ENCODE peak calls at places on chromosomes 6 and 20, in eight cellular contexts. One of them, this sample, is unnamed.

GRCh38 chr6:48765352-48765961 is 654.5 kb upstream of the PTCHD4 start:
- DNase-seq in adipocyte: peak; percentile 91
- DNase-seq in H9: peak; percentile 44
- DNase-seq in NT2/D1: peak; percentile 25
- DNase-seq in IMR-90: peak; percentile 76
- DNase-seq in fibroblast of lung: peak; percentile 61
- DNase-seq in keratinocyte: no peak
- DNase-seq in H1: peak; percentile 25
- DNase-seq in this sample: peak; percentile 21

GRCh38 chr6:13624871-13625288 is 9.7 kb downstream of the NOL7 start:
- DNase-seq in adipocyte: peak; percentile 33
- DNase-seq in H9: peak; percentile 62
- DNase-seq in NT2/D1: peak; percentile 44
- DNase-seq in IMR-90: peak; percentile 44
- DNase-seq in fibroblast of lung: peak; percentile 34
- DNase-seq in keratinocyte: no peak
- DNase-seq in H1: peak; percentile 33
- DNase-seq in this sample: no peak

GRCh38 chr6:155524249-155524651 is 68.6 kb upstream of the NOX3 start:
- DNase-seq in adipocyte: no peak
- DNase-seq in H9: no peak
- DNase-seq in NT2/D1: no peak
- DNase-seq in IMR-90: peak; percentile 76
- DNase-seq in fibroblast of lung: peak; percentile 87
- DNase-seq in keratinocyte: peak; percentile 15
- DNase-seq in H1: no peak
- DNase-seq in this sample: no peak

GRCh38 chr6:116064626-116065025 is 3.9 kb upstream of the FRK start:
- DNase-seq in adipocyte: no peak
- DNase-seq in H9: no peak
- DNase-seq in NT2/D1: no peak
- DNase-seq in IMR-90: no peak
- DNase-seq in fibroblast of lung: no peak
- DNase-seq in keratinocyte: no peak
- DNase-seq in H1: no peak
- DNase-seq in this sample: no peak

GRCh38 chr6:111070407-111070743 is 16.9 kb upstream of the SLC16A10 start:
- DNase-seq in adipocyte: no peak
- DNase-seq in H9: no peak
- DNase-seq in NT2/D1: no peak
- DNase-seq in IMR-90: no peak
- DNase-seq in fibroblast of lung: no peak
- DNase-seq in keratinocyte: no peak
- DNase-seq in H1: no peak
- DNase-seq in this sample: no peak

GRCh38 chr6:138605958-138606357 is 106.7 kb upstream of the NHSL1 start:
- DNase-seq in adipocyte: no peak
- DNase-seq in H9: no peak
- DNase-seq in NT2/D1: no peak
- DNase-seq in IMR-90: no peak
- DNase-seq in fibroblast of lung: no peak
- DNase-seq in keratinocyte: no peak
- DNase-seq in H1: no peak
- DNase-seq in this sample: no peak

GRCh38 chr6:33175436-33176069 is 16.7 kb downstream of the COL11A2 start:
- DNase-seq in adipocyte: no peak
- DNase-seq in H9: no peak
- DNase-seq in NT2/D1: no peak
- DNase-seq in IMR-90: no peak
- DNase-seq in fibroblast of lung: no peak
- DNase-seq in keratinocyte: no peak
- DNase-seq in H1: no peak
- DNase-seq in this sample: no peak

GRCh38 chr6:134432036-134432435 is 114.1 kb upstream of the SGK1 start:
- DNase-seq in adipocyte: no peak
- DNase-seq in H9: no peak
- DNase-seq in NT2/D1: no peak
- DNase-seq in IMR-90: no peak
- DNase-seq in fibroblast of lung: no peak
- DNase-seq in keratinocyte: no peak
- DNase-seq in H1: no peak
- DNase-seq in this sample: no peak

GRCh38 chr20:3239026-3239866 is at the start of gene SLC4A11:
- DNase-seq in adipocyte: peak; percentile 86
- DNase-seq in H9: peak; percentile 87
- DNase-seq in NT2/D1: peak; percentile 50
- DNase-seq in IMR-90: peak; percentile 33
- DNase-seq in fibroblast of lung: peak; percentile 61
- DNase-seq in keratinocyte: peak; percentile 45
- DNase-seq in H1: peak; percentile 67
- DNase-seq in this sample: peak; percentile 85

GRCh38 chr6:118198746-118199145 is 291.7 kb downstream of the SLC35F1 start:
- DNase-seq in adipocyte: no peak
- DNase-seq in H9: no peak
- DNase-seq in NT2/D1: no peak
- DNase-seq in IMR-90: peak; percentile 4
- DNase-seq in fibroblast of lung: peak; percentile 57
- DNase-seq in keratinocyte: no peak
- DNase-seq in H1: no peak
- DNase-seq in this sample: no peak

GRCh38 chr6:138972226-138972665 is 15.8 kb downstream of the REPS1 start:
- DNase-seq in adipocyte: no peak
- DNase-seq in H9: no peak
- DNase-seq in NT2/D1: no peak
- DNase-seq in IMR-90: peak; percentile 53
- DNase-seq in fibroblast of lung: peak; percentile 68
- DNase-seq in keratinocyte: no peak
- DNase-seq in H1: no peak
- DNase-seq in this sample: no peak

GRCh38 chr6:31796993-31797385 is 1.4 kb upstream of the VARS1 start:
- DNase-seq in adipocyte: no peak
- DNase-seq in H9: no peak
- DNase-seq in NT2/D1: no peak
- DNase-seq in IMR-90: no peak
- DNase-seq in fibroblast of lung: no peak
- DNase-seq in keratinocyte: no peak
- DNase-seq in H1: no peak
- DNase-seq in this sample: no peak

GRCh38 chr20:63704749-63705117 is 3.0 kb downstream of the ARFRP1 start:
- DNase-seq in adipocyte: no peak
- DNase-seq in H9: no peak
- DNase-seq in NT2/D1: no peak
- DNase-seq in IMR-90: no peak
- DNase-seq in fibroblast of lung: no peak
- DNase-seq in keratinocyte: no peak
- DNase-seq in H1: no peak
- DNase-seq in this sample: no peak

GRCh38 chr20:63706027-63706695 is 1.6 kb downstream of the ARFRP1 start:
- DNase-seq in adipocyte: no peak
- DNase-seq in H9: no peak
- DNase-seq in NT2/D1: no peak
- DNase-seq in IMR-90: no peak
- DNase-seq in fibroblast of lung: no peak
- DNase-seq in keratinocyte: no peak
- DNase-seq in H1: no peak
- DNase-seq in this sample: peak; percentile 57

GRCh38 chr20:63703976-63704748 is 3.6 kb downstream of the ARFRP1 start:
- DNase-seq in adipocyte: no peak
- DNase-seq in H9: no peak
- DNase-seq in NT2/D1: no peak
- DNase-seq in IMR-90: no peak
- DNase-seq in fibroblast of lung: no peak
- DNase-seq in keratinocyte: no peak
- DNase-seq in H1: no peak
- DNase-seq in this sample: no peak

GRCh38 chr20:63706852-63707557 is 771 bp downstream of the ARFRP1 start:
- DNase-seq in adipocyte: peak; percentile 74
- DNase-seq in H9: peak; percentile 48
- DNase-seq in NT2/D1: no peak
- DNase-seq in IMR-90: peak; percentile 35
- DNase-seq in fibroblast of lung: no peak
- DNase-seq in keratinocyte: no peak
- DNase-seq in H1: no peak
- DNase-seq in this sample: peak; percentile 66

GRCh38 chr20:63705232-63706026 is 2.3 kb downstream of the ARFRP1 start:
- DNase-seq in adipocyte: no peak
- DNase-seq in H9: no peak
- DNase-seq in NT2/D1: no peak
- DNase-seq in IMR-90: no peak
- DNase-seq in fibroblast of lung: no peak
- DNase-seq in keratinocyte: no peak
- DNase-seq in H1: no peak
- DNase-seq in this sample: no peak
- H3K9ac ChIP-seq in adipocyte: peak overlapping the region; percentile 95
- H3K9ac ChIP-seq in H9: no peak overlapping the region
- H3K9ac ChIP-seq in NT2/D1: no peak overlapping the region
- H3K9ac ChIP-seq in IMR-90: no peak overlapping the region
- H3K9ac ChIP-seq in fibroblast of lung: no peak overlapping the region
- H3K9ac ChIP-seq in keratinocyte: peak overlapping the region; percentile 46
- H3K9ac ChIP-seq in H1: no peak overlapping the region
- H3K9ac ChIP-seq in this sample: no peak overlapping the region

GRCh38 chr20:47338131-47338628 is 18.3 kb downstream of the ZMYND8 start:
- DNase-seq in adipocyte: no peak
- DNase-seq in H9: no peak
- DNase-seq in NT2/D1: no peak
- DNase-seq in IMR-90: no peak
- DNase-seq in fibroblast of lung: no peak
- DNase-seq in keratinocyte: no peak
- DNase-seq in H1: no peak
- DNase-seq in this sample: no peak

GRCh38 chr20:47334022-47334551 is 22.4 kb downstream of the ZMYND8 start:
- DNase-seq in adipocyte: peak; percentile 91
- DNase-seq in H9: no peak
- DNase-seq in NT2/D1: no peak
- DNase-seq in IMR-90: peak; percentile 96
- DNase-seq in fibroblast of lung: peak; percentile 98
- DNase-seq in keratinocyte: peak; percentile 85
- DNase-seq in H1: no peak
- DNase-seq in this sample: no peak

GRCh38 chr20:47336013-47336754 is 20.3 kb downstream of the ZMYND8 start:
- DNase-seq in adipocyte: peak; percentile 72
- DNase-seq in H9: no peak
- DNase-seq in NT2/D1: no peak
- DNase-seq in IMR-90: peak; percentile 87
- DNase-seq in fibroblast of lung: peak; percentile 98
- DNase-seq in keratinocyte: no peak
- DNase-seq in H1: no peak
- DNase-seq in this sample: no peak

GRCh38 chr20:47335251-47336012 is 21.1 kb downstream of the ZMYND8 start:
- DNase-seq in adipocyte: peak; percentile 42
- DNase-seq in H9: no peak
- DNase-seq in NT2/D1: no peak
- DNase-seq in IMR-90: no peak
- DNase-seq in fibroblast of lung: peak; percentile 69
- DNase-seq in keratinocyte: no peak
- DNase-seq in H1: no peak
- DNase-seq in this sample: no peak

DNA sequence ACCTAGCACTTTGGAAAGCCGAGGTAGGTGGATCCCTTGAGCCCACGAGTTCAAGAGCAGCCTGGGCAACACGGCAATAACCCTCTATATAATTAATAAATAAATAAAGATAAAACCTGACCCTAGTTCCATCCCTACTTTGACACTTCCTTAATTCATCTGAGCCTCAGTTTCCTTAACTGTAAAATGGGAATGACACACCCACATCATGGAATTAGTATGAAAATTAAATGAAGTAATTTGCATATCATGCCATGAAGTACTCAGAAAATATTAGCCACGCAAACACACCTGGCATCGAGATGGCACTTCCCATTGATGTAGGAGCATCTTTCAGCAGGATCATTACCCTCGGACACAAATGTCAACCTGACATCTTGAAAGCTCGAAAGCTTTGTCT is 19.1 kb downstream of the ZMYND8 start:
- DNase-seq in adipocyte: no peak
- DNase-seq in H9: no peak
- DNase-seq in NT2/D1: no peak
- DNase-seq in IMR-90: no peak
- DNase-seq in fibroblast of lung: no peak
- DNase-seq in keratinocyte: no peak
- DNase-seq in H1: no peak
- DNase-seq in this sample: no peak
- H3K4me1 ChIP-seq in adipocyte: peaks cover 32% of the 10 kb centered on the region
- H3K4me1 ChIP-seq in H9: peaks cover 23% of the 10 kb centered on the region
- H3K4me1 ChIP-seq in NT2/D1: peaks cover 12% of the 10 kb centered on the region
- H3K4me1 ChIP-seq in IMR-90: peaks cover 14% of the 10 kb centered on the region
- H3K4me1 ChIP-seq in fibroblast of lung: peaks cover 20% of the 10 kb centered on the region
- H3K4me1 ChIP-seq in keratinocyte: peaks cover 21% of the 10 kb centered on the region
- H3K4me1 ChIP-seq in H1: peaks cover 23% of the 10 kb centered on the region
- H3K4me1 ChIP-seq in this sample: peaks cover 10% of the 10 kb centered on the region

DNA sequence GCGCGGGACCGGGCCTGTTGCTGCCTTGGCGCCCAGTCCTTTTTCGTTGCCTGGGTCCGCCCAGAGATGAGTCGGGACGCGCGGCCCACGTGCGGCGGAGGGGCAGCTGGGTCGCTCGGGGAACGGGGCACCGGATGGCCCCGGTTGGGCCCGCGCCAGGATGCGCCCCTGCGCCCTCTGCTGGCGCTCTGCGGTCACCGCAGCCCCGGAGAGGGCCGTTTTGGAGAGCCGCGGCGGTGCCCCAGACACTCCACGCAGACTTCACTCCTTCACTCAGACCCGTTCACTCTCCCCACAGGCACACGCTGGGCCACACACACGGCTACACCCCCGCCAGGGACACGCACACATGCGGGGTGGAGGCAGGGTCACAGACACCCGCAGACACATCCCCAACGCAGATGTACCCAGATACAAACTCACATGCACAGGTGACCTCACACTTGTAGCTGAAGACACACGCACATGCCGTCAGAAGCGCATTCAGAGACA is 38.8 kb downstream of the SRC start:
- DNase-seq in adipocyte: peak; percentile 77
- DNase-seq in H9: peak; percentile 68
- DNase-seq in NT2/D1: no peak
- DNase-seq in IMR-90: peak; percentile 38
- DNase-seq in fibroblast of lung: peak; percentile 43
- DNase-seq in keratinocyte: no peak
- DNase-seq in H1: no peak
- DNase-seq in this sample: peak; percentile 55
- H3K9ac ChIP-seq in adipocyte: peak overlapping the region; percentile 77
- H3K9ac ChIP-seq in H9: no peak overlapping the region
- H3K9ac ChIP-seq in NT2/D1: no peak overlapping the region
- H3K9ac ChIP-seq in IMR-90: no peak overlapping the region
- H3K9ac ChIP-seq in fibroblast of lung: peak overlapping the region; percentile 46
- H3K9ac ChIP-seq in keratinocyte: no peak overlapping the region
- H3K9ac ChIP-seq in H1: no peak overlapping the region
- H3K9ac ChIP-seq in this sample: no peak overlapping the region

DNA sequence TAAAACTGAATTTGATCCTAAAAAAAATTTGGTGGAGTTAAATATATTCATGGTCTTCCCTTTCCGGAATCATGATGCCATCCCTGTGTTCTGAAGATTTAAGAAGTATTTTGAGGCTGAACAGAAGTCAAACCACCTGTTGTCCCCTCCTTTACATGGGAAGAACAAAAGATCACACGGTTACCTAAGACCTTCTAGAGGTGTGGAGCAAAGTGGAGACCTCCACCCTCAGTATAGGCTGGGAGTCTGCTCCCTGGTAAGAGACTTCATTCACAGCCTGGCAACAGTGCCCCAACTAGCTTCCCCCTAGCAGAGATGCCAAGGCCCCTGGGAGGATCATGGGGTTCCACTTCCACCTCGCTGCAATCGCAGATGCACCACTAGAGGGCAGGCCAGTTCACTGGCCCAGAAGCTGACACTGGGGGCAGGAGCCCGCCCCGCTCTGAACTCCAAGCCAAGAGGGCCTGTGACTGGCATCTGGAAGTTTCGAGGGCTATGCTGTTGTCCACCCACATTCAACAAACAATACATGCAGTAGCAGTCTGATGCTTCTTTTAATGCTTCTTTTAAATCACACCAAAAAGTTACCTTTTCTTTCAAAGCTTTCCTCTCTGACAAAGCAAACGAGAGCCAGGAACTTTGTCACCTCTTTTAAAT is 19.5 kb upstream of the UBE2J1 start:
- DNase-seq in adipocyte: peak; percentile 77
- DNase-seq in H9: peak; percentile 84
- DNase-seq in NT2/D1: no peak
- DNase-seq in IMR-90: peak; percentile 26
- DNase-seq in fibroblast of lung: peak; percentile 35
- DNase-seq in keratinocyte: no peak
- DNase-seq in H1: no peak
- DNase-seq in this sample: peak; percentile 76
- H3K4me1 ChIP-seq in adipocyte: no peaks in the 10 kb centered on the region
- H3K4me1 ChIP-seq in H9: peaks cover 3% of the 10 kb centered on the region
- H3K4me1 ChIP-seq in NT2/D1: no peaks in the 10 kb centered on the region
- H3K4me1 ChIP-seq in IMR-90: no peaks in the 10 kb centered on the region
- H3K4me1 ChIP-seq in fibroblast of lung: peaks cover 2% of the 10 kb centered on the region
- H3K4me1 ChIP-seq in keratinocyte: no peaks in the 10 kb centered on the region
- H3K4me1 ChIP-seq in H1: peaks cover 4% of the 10 kb centered on the region
- H3K4me1 ChIP-seq in this sample: no peaks in the 10 kb centered on the region

This sample was measured in colonic mucosa.